ENCODE peak calls at places on chromosome 22, in nine cellular contexts. One of them, this sample, is unnamed.

GRCh38 chr22:17117890-17118289 is 3.3 kb downstream of the TMEM121B start:
- DNase-seq in anterior cingulate cortex: no peak
- DNase-seq in colonic mucosa: no peak
- DNase-seq in cardiac fibroblast: no peak
- DNase-seq in HEK293T: no peak
- DNase-seq in effector CD4-positive, alpha-beta T cell: no peak
- DNase-seq in NCI-H2081 treated with DMSO at 0.1 percent for 48 hours: no peak
- DNase-seq in stimulated activated CD4-positive, alpha-beta T cell treated with anti-CD3 and anti-CD28 coated beads, Interleukin-2, amount 100 ng/mL, for 24 hours: no peak
- DNase-seq in activated gamma-delta T cell treated with Interleukin-2 at 50 U/mL for 16 hours: no peak
- DNase-seq in this sample: no peak

GRCh38 chr22:32426881-32427280 is 14.8 kb upstream of the RTCB start:
- DNase-seq in anterior cingulate cortex: no peak
- DNase-seq in colonic mucosa: no peak
- DNase-seq in cardiac fibroblast: no peak
- DNase-seq in HEK293T: no peak
- DNase-seq in effector CD4-positive, alpha-beta T cell: no peak
- DNase-seq in NCI-H2081 treated with DMSO at 0.1 percent for 48 hours: no peak
- DNase-seq in stimulated activated CD4-positive, alpha-beta T cell treated with anti-CD3 and anti-CD28 coated beads, Interleukin-2, amount 100 ng/mL, for 24 hours: no peak
- DNase-seq in activated gamma-delta T cell treated with Interleukin-2 at 50 U/mL for 16 hours: no peak
- DNase-seq in this sample: no peak

GRCh38 chr22:27988704-27989103 is 69.6 kb upstream of the PITPNB start:
- DNase-seq in anterior cingulate cortex: no peak
- DNase-seq in colonic mucosa: no peak
- DNase-seq in cardiac fibroblast: no peak
- DNase-seq in HEK293T: no peak
- DNase-seq in effector CD4-positive, alpha-beta T cell: no peak
- DNase-seq in NCI-H2081 treated with DMSO at 0.1 percent for 48 hours: no peak
- DNase-seq in stimulated activated CD4-positive, alpha-beta T cell treated with anti-CD3 and anti-CD28 coated beads, Interleukin-2, amount 100 ng/mL, for 24 hours: no peak
- DNase-seq in activated gamma-delta T cell treated with Interleukin-2 at 50 U/mL for 16 hours: no peak
- DNase-seq in this sample: no peak

GRCh38 chr22:31211504-31211861 is 615 bp upstream of the LIMK2 start:
- DNase-seq in anterior cingulate cortex: no peak
- DNase-seq in colonic mucosa: no peak
- DNase-seq in cardiac fibroblast: no peak
- DNase-seq in HEK293T: no peak
- DNase-seq in effector CD4-positive, alpha-beta T cell: no peak
- DNase-seq in NCI-H2081 treated with DMSO at 0.1 percent for 48 hours: no peak
- DNase-seq in stimulated activated CD4-positive, alpha-beta T cell treated with anti-CD3 and anti-CD28 coated beads, Interleukin-2, amount 100 ng/mL, for 24 hours: no peak
- DNase-seq in activated gamma-delta T cell treated with Interleukin-2 at 50 U/mL for 16 hours: no peak
- DNase-seq in this sample: no peak

GRCh38 chr22:30214703-30215405 is 31.7 kb downstream of the LIF start:
- DNase-seq in anterior cingulate cortex: no peak
- DNase-seq in colonic mucosa: no peak
- DNase-seq in cardiac fibroblast: no peak
- DNase-seq in HEK293T: no peak
- DNase-seq in effector CD4-positive, alpha-beta T cell: no peak
- DNase-seq in NCI-H2081 treated with DMSO at 0.1 percent for 48 hours: no peak
- DNase-seq in stimulated activated CD4-positive, alpha-beta T cell treated with anti-CD3 and anti-CD28 coated beads, Interleukin-2, amount 100 ng/mL, for 24 hours: no peak
- DNase-seq in activated gamma-delta T cell treated with Interleukin-2 at 50 U/mL for 16 hours: no peak
- DNase-seq in this sample: no peak

GRCh38 chr22:41417622-41418390 is 28.8 kb downstream of the TOB2 start:
- DNase-seq in anterior cingulate cortex: peak
- DNase-seq in colonic mucosa: peak
- DNase-seq in cardiac fibroblast: peak
- DNase-seq in HEK293T: no peak
- DNase-seq in effector CD4-positive, alpha-beta T cell: no peak
- DNase-seq in NCI-H2081 treated with DMSO at 0.1 percent for 48 hours: no peak
- DNase-seq in stimulated activated CD4-positive, alpha-beta T cell treated with anti-CD3 and anti-CD28 coated beads, Interleukin-2, amount 100 ng/mL, for 24 hours: no peak
- DNase-seq in activated gamma-delta T cell treated with Interleukin-2 at 50 U/mL for 16 hours: no peak
- DNase-seq in this sample: no peak

GRCh38 chr22:47065756-47066615 is 303.5 kb downstream of the TBC1D22A start:
- DNase-seq in anterior cingulate cortex: no peak
- DNase-seq in colonic mucosa: no peak
- DNase-seq in cardiac fibroblast: peak
- DNase-seq in HEK293T: no peak
- DNase-seq in effector CD4-positive, alpha-beta T cell: no peak
- DNase-seq in NCI-H2081 treated with DMSO at 0.1 percent for 48 hours: no peak
- DNase-seq in stimulated activated CD4-positive, alpha-beta T cell treated with anti-CD3 and anti-CD28 coated beads, Interleukin-2, amount 100 ng/mL, for 24 hours: no peak
- DNase-seq in activated gamma-delta T cell treated with Interleukin-2 at 50 U/mL for 16 hours: no peak
- DNase-seq in this sample: no peak

GRCh38 chr22:25747245-25747944 is 5.4 kb downstream of the MYO18B start:
- DNase-seq in anterior cingulate cortex: no peak
- DNase-seq in colonic mucosa: no peak
- DNase-seq in cardiac fibroblast: peak
- DNase-seq in HEK293T: no peak
- DNase-seq in effector CD4-positive, alpha-beta T cell: no peak
- DNase-seq in NCI-H2081 treated with DMSO at 0.1 percent for 48 hours: no peak
- DNase-seq in stimulated activated CD4-positive, alpha-beta T cell treated with anti-CD3 and anti-CD28 coated beads, Interleukin-2, amount 100 ng/mL, for 24 hours: no peak
- DNase-seq in activated gamma-delta T cell treated with Interleukin-2 at 50 U/mL for 16 hours: no peak
- DNase-seq in this sample: no peak

GRCh38 chr22:47878460-47878859 is 1116.0 kb downstream of the TBC1D22A start:
- DNase-seq in anterior cingulate cortex: no peak
- DNase-seq in colonic mucosa: no peak
- DNase-seq in cardiac fibroblast: no peak
- DNase-seq in HEK293T: no peak
- DNase-seq in effector CD4-positive, alpha-beta T cell: no peak
- DNase-seq in NCI-H2081 treated with DMSO at 0.1 percent for 48 hours: no peak
- DNase-seq in stimulated activated CD4-positive, alpha-beta T cell treated with anti-CD3 and anti-CD28 coated beads, Interleukin-2, amount 100 ng/mL, for 24 hours: no peak
- DNase-seq in activated gamma-delta T cell treated with Interleukin-2 at 50 U/mL for 16 hours: no peak
- DNase-seq in this sample: no peak

GRCh38 chr22:19795617-19796008 is 35.0 kb downstream of the TBX1 start:
- DNase-seq in anterior cingulate cortex: no peak
- DNase-seq in colonic mucosa: no peak
- DNase-seq in cardiac fibroblast: no peak
- DNase-seq in HEK293T: no peak
- DNase-seq in effector CD4-positive, alpha-beta T cell: no peak
- DNase-seq in NCI-H2081 treated with DMSO at 0.1 percent for 48 hours: no peak
- DNase-seq in stimulated activated CD4-positive, alpha-beta T cell treated with anti-CD3 and anti-CD28 coated beads, Interleukin-2, amount 100 ng/mL, for 24 hours: no peak
- DNase-seq in activated gamma-delta T cell treated with Interleukin-2 at 50 U/mL for 16 hours: no peak
- DNase-seq in this sample: no peak

GRCh38 chr22:32951807-32952153 is 106.4 kb downstream of the SYN3 start:
- DNase-seq in anterior cingulate cortex: peak
- DNase-seq in colonic mucosa: no peak
- DNase-seq in cardiac fibroblast: peak
- DNase-seq in HEK293T: no peak
- DNase-seq in effector CD4-positive, alpha-beta T cell: no peak
- DNase-seq in NCI-H2081 treated with DMSO at 0.1 percent for 48 hours: no peak
- DNase-seq in stimulated activated CD4-positive, alpha-beta T cell treated with anti-CD3 and anti-CD28 coated beads, Interleukin-2, amount 100 ng/mL, for 24 hours: no peak
- DNase-seq in activated gamma-delta T cell treated with Interleukin-2 at 50 U/mL for 16 hours: no peak
- DNase-seq in this sample: no peak

GRCh38 chr22:31275018-31275417 is 17.3 kb downstream of the PIK3IP1 start:
- DNase-seq in anterior cingulate cortex: no peak
- DNase-seq in colonic mucosa: peak
- DNase-seq in cardiac fibroblast: no peak
- DNase-seq in HEK293T: no peak
- DNase-seq in effector CD4-positive, alpha-beta T cell: no peak
- DNase-seq in NCI-H2081 treated with DMSO at 0.1 percent for 48 hours: no peak
- DNase-seq in stimulated activated CD4-positive, alpha-beta T cell treated with anti-CD3 and anti-CD28 coated beads, Interleukin-2, amount 100 ng/mL, for 24 hours: no peak
- DNase-seq in activated gamma-delta T cell treated with Interleukin-2 at 50 U/mL for 16 hours: no peak
- DNase-seq in this sample: no peak

GRCh38 chr22:37827056-37827455 is 3.9 kb downstream of the GALR3 start:
- DNase-seq in anterior cingulate cortex: peak
- DNase-seq in colonic mucosa: no peak
- DNase-seq in cardiac fibroblast: peak
- DNase-seq in HEK293T: no peak
- DNase-seq in effector CD4-positive, alpha-beta T cell: no peak
- DNase-seq in NCI-H2081 treated with DMSO at 0.1 percent for 48 hours: no peak
- DNase-seq in stimulated activated CD4-positive, alpha-beta T cell treated with anti-CD3 and anti-CD28 coated beads, Interleukin-2, amount 100 ng/mL, for 24 hours: no peak
- DNase-seq in activated gamma-delta T cell treated with Interleukin-2 at 50 U/mL for 16 hours: no peak
- DNase-seq in this sample: no peak

GRCh38 chr22:46762238-46763050 is at the start of gene TBC1D22A:
- DNase-seq in anterior cingulate cortex: peak
- DNase-seq in colonic mucosa: peak
- DNase-seq in cardiac fibroblast: peak
- DNase-seq in HEK293T: peak
- DNase-seq in effector CD4-positive, alpha-beta T cell: peak
- DNase-seq in NCI-H2081 treated with DMSO at 0.1 percent for 48 hours: peak
- DNase-seq in stimulated activated CD4-positive, alpha-beta T cell treated with anti-CD3 and anti-CD28 coated beads, Interleukin-2, amount 100 ng/mL, for 24 hours: peak
- DNase-seq in activated gamma-delta T cell treated with Interleukin-2 at 50 U/mL for 16 hours: peak
- DNase-seq in this sample: peak

GRCh38 chr22:26213826-26214225 is 44.6 kb downstream of the SEZ6L start:
- DNase-seq in anterior cingulate cortex: no peak
- DNase-seq in colonic mucosa: no peak
- DNase-seq in cardiac fibroblast: no peak
- DNase-seq in HEK293T: no peak
- DNase-seq in effector CD4-positive, alpha-beta T cell: no peak
- DNase-seq in NCI-H2081 treated with DMSO at 0.1 percent for 48 hours: no peak
- DNase-seq in stimulated activated CD4-positive, alpha-beta T cell treated with anti-CD3 and anti-CD28 coated beads, Interleukin-2, amount 100 ng/mL, for 24 hours: no peak
- DNase-seq in activated gamma-delta T cell treated with Interleukin-2 at 50 U/mL for 16 hours: no peak
- DNase-seq in this sample: no peak

GRCh38 chr22:50136431-50137047 is 34.0 kb upstream of the PANX2 start:
- DNase-seq in anterior cingulate cortex: no peak
- DNase-seq in colonic mucosa: no peak
- DNase-seq in cardiac fibroblast: peak
- DNase-seq in HEK293T: no peak
- DNase-seq in effector CD4-positive, alpha-beta T cell: no peak
- DNase-seq in NCI-H2081 treated with DMSO at 0.1 percent for 48 hours: no peak
- DNase-seq in stimulated activated CD4-positive, alpha-beta T cell treated with anti-CD3 and anti-CD28 coated beads, Interleukin-2, amount 100 ng/mL, for 24 hours: no peak
- DNase-seq in activated gamma-delta T cell treated with Interleukin-2 at 50 U/mL for 16 hours: no peak
- DNase-seq in this sample: no peak

GRCh38 chr22:33038131-33038772 is 19.9 kb downstream of the SYN3 start:
- DNase-seq in anterior cingulate cortex: peak
- DNase-seq in colonic mucosa: no peak
- DNase-seq in cardiac fibroblast: peak
- DNase-seq in HEK293T: no peak
- DNase-seq in effector CD4-positive, alpha-beta T cell: no peak
- DNase-seq in NCI-H2081 treated with DMSO at 0.1 percent for 48 hours: no peak
- DNase-seq in stimulated activated CD4-positive, alpha-beta T cell treated with anti-CD3 and anti-CD28 coated beads, Interleukin-2, amount 100 ng/mL, for 24 hours: no peak
- DNase-seq in activated gamma-delta T cell treated with Interleukin-2 at 50 U/mL for 16 hours: no peak
- DNase-seq in this sample: no peak

GRCh38 chr22:20440637-20441591 is 3.3 kb upstream of the SCARF2 start:
- DNase-seq in anterior cingulate cortex: no peak
- DNase-seq in colonic mucosa: no peak
- DNase-seq in cardiac fibroblast: no peak
- DNase-seq in HEK293T: no peak
- DNase-seq in effector CD4-positive, alpha-beta T cell: no peak
- DNase-seq in NCI-H2081 treated with DMSO at 0.1 percent for 48 hours: no peak
- DNase-seq in stimulated activated CD4-positive, alpha-beta T cell treated with anti-CD3 and anti-CD28 coated beads, Interleukin-2, amount 100 ng/mL, for 24 hours: no peak
- DNase-seq in activated gamma-delta T cell treated with Interleukin-2 at 50 U/mL for 16 hours: no peak
- DNase-seq in this sample: no peak

GRCh38 chr22:40560551-40560950 is 76.0 kb downstream of the MRTFA start:
- DNase-seq in anterior cingulate cortex: peak
- DNase-seq in colonic mucosa: no peak
- DNase-seq in cardiac fibroblast: peak
- DNase-seq in HEK293T: peak
- DNase-seq in effector CD4-positive, alpha-beta T cell: no peak
- DNase-seq in NCI-H2081 treated with DMSO at 0.1 percent for 48 hours: no peak
- DNase-seq in stimulated activated CD4-positive, alpha-beta T cell treated with anti-CD3 and anti-CD28 coated beads, Interleukin-2, amount 100 ng/mL, for 24 hours: peak
- DNase-seq in activated gamma-delta T cell treated with Interleukin-2 at 50 U/mL for 16 hours: no peak
- DNase-seq in this sample: no peak

GRCh38 chr22:39995346-39996252 is 845 bp downstream of the FAM83F start:
- DNase-seq in anterior cingulate cortex: no peak
- DNase-seq in colonic mucosa: peak
- DNase-seq in cardiac fibroblast: no peak
- DNase-seq in HEK293T: no peak
- DNase-seq in effector CD4-positive, alpha-beta T cell: no peak
- DNase-seq in NCI-H2081 treated with DMSO at 0.1 percent for 48 hours: no peak
- DNase-seq in stimulated activated CD4-positive, alpha-beta T cell treated with anti-CD3 and anti-CD28 coated beads, Interleukin-2, amount 100 ng/mL, for 24 hours: no peak
- DNase-seq in activated gamma-delta T cell treated with Interleukin-2 at 50 U/mL for 16 hours: no peak
- DNase-seq in this sample: no peak

GRCh38 chr22:42131562-42131961 is 952 bp upstream of the CYP2D6 start:
- DNase-seq in anterior cingulate cortex: no peak
- DNase-seq in colonic mucosa: no peak
- DNase-seq in cardiac fibroblast: no peak
- DNase-seq in HEK293T: no peak
- DNase-seq in effector CD4-positive, alpha-beta T cell: no peak
- DNase-seq in NCI-H2081 treated with DMSO at 0.1 percent for 48 hours: no peak
- DNase-seq in stimulated activated CD4-positive, alpha-beta T cell treated with anti-CD3 and anti-CD28 coated beads, Interleukin-2, amount 100 ng/mL, for 24 hours: no peak
- DNase-seq in activated gamma-delta T cell treated with Interleukin-2 at 50 U/mL for 16 hours: no peak
- DNase-seq in this sample: no peak

GRCh38 chr22:26476705-26477340 is 6.8 kb downstream of the HPS4 start:
- DNase-seq in anterior cingulate cortex: no peak
- DNase-seq in colonic mucosa: no peak
- DNase-seq in cardiac fibroblast: peak
- DNase-seq in HEK293T: no peak
- DNase-seq in effector CD4-positive, alpha-beta T cell: no peak
- DNase-seq in NCI-H2081 treated with DMSO at 0.1 percent for 48 hours: no peak
- DNase-seq in stimulated activated CD4-positive, alpha-beta T cell treated with anti-CD3 and anti-CD28 coated beads, Interleukin-2, amount 100 ng/mL, for 24 hours: no peak
- DNase-seq in activated gamma-delta T cell treated with Interleukin-2 at 50 U/mL for 16 hours: no peak
- DNase-seq in this sample: no peak

GRCh38 chr22:37686002-37686982 is at the start of gene NOL12:
- DNase-seq in anterior cingulate cortex: peak
- DNase-seq in colonic mucosa: peak
- DNase-seq in cardiac fibroblast: peak
- DNase-seq in HEK293T: peak
- DNase-seq in effector CD4-positive, alpha-beta T cell: peak
- DNase-seq in NCI-H2081 treated with DMSO at 0.1 percent for 48 hours: no peak
- DNase-seq in stimulated activated CD4-positive, alpha-beta T cell treated with anti-CD3 and anti-CD28 coated beads, Interleukin-2, amount 100 ng/mL, for 24 hours: peak
- DNase-seq in activated gamma-delta T cell treated with Interleukin-2 at 50 U/mL for 16 hours: peak
- DNase-seq in this sample: peak

GRCh38 chr22:26658671-26659478 is 1.5 kb downstream of the MIAT start:
- DNase-seq in anterior cingulate cortex: peak
- DNase-seq in colonic mucosa: peak
- DNase-seq in cardiac fibroblast: peak
- DNase-seq in HEK293T: peak
- DNase-seq in effector CD4-positive, alpha-beta T cell: peak
- DNase-seq in NCI-H2081 treated with DMSO at 0.1 percent for 48 hours: no peak
- DNase-seq in stimulated activated CD4-positive, alpha-beta T cell treated with anti-CD3 and anti-CD28 coated beads, Interleukin-2, amount 100 ng/mL, for 24 hours: peak
- DNase-seq in activated gamma-delta T cell treated with Interleukin-2 at 50 U/mL for 16 hours: peak
- DNase-seq in this sample: peak

GRCh38 chr22:36587289-36588154 is 58.6 kb upstream of the EIF3D start:
- DNase-seq in anterior cingulate cortex: peak
- DNase-seq in colonic mucosa: no peak
- DNase-seq in cardiac fibroblast: peak
- DNase-seq in HEK293T: no peak
- DNase-seq in effector CD4-positive, alpha-beta T cell: no peak
- DNase-seq in NCI-H2081 treated with DMSO at 0.1 percent for 48 hours: no peak
- DNase-seq in stimulated activated CD4-positive, alpha-beta T cell treated with anti-CD3 and anti-CD28 coated beads, Interleukin-2, amount 100 ng/mL, for 24 hours: no peak
- DNase-seq in activated gamma-delta T cell treated with Interleukin-2 at 50 U/mL for 16 hours: no peak
- DNase-seq in this sample: no peak

GRCh38 chr22:29268511-29269229 is 602 bp downstream of the EWSR1 start:
- DNase-seq in anterior cingulate cortex: peak
- DNase-seq in colonic mucosa: no peak
- DNase-seq in cardiac fibroblast: peak
- DNase-seq in HEK293T: no peak
- DNase-seq in effector CD4-positive, alpha-beta T cell: peak
- DNase-seq in NCI-H2081 treated with DMSO at 0.1 percent for 48 hours: no peak
- DNase-seq in stimulated activated CD4-positive, alpha-beta T cell treated with anti-CD3 and anti-CD28 coated beads, Interleukin-2, amount 100 ng/mL, for 24 hours: peak
- DNase-seq in activated gamma-delta T cell treated with Interleukin-2 at 50 U/mL for 16 hours: peak
- DNase-seq in this sample: peak

GRCh38 chr22:42432020-42432596 is at the start of gene NFAM1:
- DNase-seq in anterior cingulate cortex: no peak
- DNase-seq in colonic mucosa: peak
- DNase-seq in cardiac fibroblast: no peak
- DNase-seq in HEK293T: no peak
- DNase-seq in effector CD4-positive, alpha-beta T cell: no peak
- DNase-seq in NCI-H2081 treated with DMSO at 0.1 percent for 48 hours: no peak
- DNase-seq in stimulated activated CD4-positive, alpha-beta T cell treated with anti-CD3 and anti-CD28 coated beads, Interleukin-2, amount 100 ng/mL, for 24 hours: no peak
- DNase-seq in activated gamma-delta T cell treated with Interleukin-2 at 50 U/mL for 16 hours: no peak
- DNase-seq in this sample: no peak

GRCh38 chr22:20857838-20858614 is 585 bp downstream of the PI4KA start:
- DNase-seq in anterior cingulate cortex: peak
- DNase-seq in colonic mucosa: peak
- DNase-seq in cardiac fibroblast: peak
- DNase-seq in HEK293T: peak
- DNase-seq in effector CD4-positive, alpha-beta T cell: peak
- DNase-seq in NCI-H2081 treated with DMSO at 0.1 percent for 48 hours: no peak
- DNase-seq in stimulated activated CD4-positive, alpha-beta T cell treated with anti-CD3 and anti-CD28 coated beads, Interleukin-2, amount 100 ng/mL, for 24 hours: peak
- DNase-seq in activated gamma-delta T cell treated with Interleukin-2 at 50 U/mL for 16 hours: peak
- DNase-seq in this sample: peak

GRCh38 chr22:41247703-41248102 is 7.0 kb upstream of the CHADL start:
- DNase-seq in anterior cingulate cortex: no peak
- DNase-seq in colonic mucosa: no peak
- DNase-seq in cardiac fibroblast: no peak
- DNase-seq in HEK293T: no peak
- DNase-seq in effector CD4-positive, alpha-beta T cell: no peak
- DNase-seq in NCI-H2081 treated with DMSO at 0.1 percent for 48 hours: no peak
- DNase-seq in stimulated activated CD4-positive, alpha-beta T cell treated with anti-CD3 and anti-CD28 coated beads, Interleukin-2, amount 100 ng/mL, for 24 hours: no peak
- DNase-seq in activated gamma-delta T cell treated with Interleukin-2 at 50 U/mL for 16 hours: no peak
- DNase-seq in this sample: no peak

GRCh38 chr22:47782461-47783075 is 1020.1 kb downstream of the TBC1D22A start:
- DNase-seq in anterior cingulate cortex: no peak
- DNase-seq in colonic mucosa: no peak
- DNase-seq in cardiac fibroblast: no peak
- DNase-seq in HEK293T: no peak
- DNase-seq in effector CD4-positive, alpha-beta T cell: no peak
- DNase-seq in NCI-H2081 treated with DMSO at 0.1 percent for 48 hours: no peak
- DNase-seq in stimulated activated CD4-positive, alpha-beta T cell treated with anti-CD3 and anti-CD28 coated beads, Interleukin-2, amount 100 ng/mL, for 24 hours: no peak
- DNase-seq in activated gamma-delta T cell treated with Interleukin-2 at 50 U/mL for 16 hours: no peak
- DNase-seq in this sample: no peak

GRCh38 chr22:27309713-27310112 is 491.8 kb downstream of the MN1 start:
- DNase-seq in anterior cingulate cortex: no peak
- DNase-seq in colonic mucosa: no peak
- DNase-seq in cardiac fibroblast: no peak
- DNase-seq in HEK293T: no peak
- DNase-seq in effector CD4-positive, alpha-beta T cell: no peak
- DNase-seq in NCI-H2081 treated with DMSO at 0.1 percent for 48 hours: no peak
- DNase-seq in stimulated activated CD4-positive, alpha-beta T cell treated with anti-CD3 and anti-CD28 coated beads, Interleukin-2, amount 100 ng/mL, for 24 hours: no peak
- DNase-seq in activated gamma-delta T cell treated with Interleukin-2 at 50 U/mL for 16 hours: no peak
- DNase-seq in this sample: no peak